ENCODE peak calls at places on chromosome 14, in six cellular contexts. One of them, this sample, is unnamed. For H3K36me3 and H3K27me3, the result is how much of the 10 kb centered on the place peaks cover.

GRCh38 chr14:38073641-38074040 is 134.1 kb upstream of the SSTR1 start:
- DNase-seq in tibial artery: no peak
- DNase-seq in DND-41: no peak
- DNase-seq in cardiac muscle cell: no peak
- DNase-seq in HCT116: no peak
- DNase-seq in CD8-positive, alpha-beta T cell: no peak
- DNase-seq in this sample: no peak

GRCh38 chr14:54786191-54786755 is 116.4 kb downstream of the GCH1 start:
- DNase-seq in tibial artery: no peak
- DNase-seq in DND-41: no peak
- DNase-seq in cardiac muscle cell: no peak
- DNase-seq in HCT116: no peak
- DNase-seq in CD8-positive, alpha-beta T cell: no peak
- DNase-seq in this sample: no peak

GRCh38 chr14:94673781-94674231 is 61.6 kb downstream of the SERPINA3 start:
- DNase-seq in tibial artery: no peak
- DNase-seq in DND-41: no peak
- DNase-seq in cardiac muscle cell: no peak
- DNase-seq in HCT116: no peak
- DNase-seq in CD8-positive, alpha-beta T cell: no peak
- DNase-seq in this sample: no peak

GRCh38 chr14:76771432-76771980 is 10.2 kb downstream of the VASH1 start:
- DNase-seq in tibial artery: no peak
- DNase-seq in DND-41: no peak
- DNase-seq in cardiac muscle cell: no peak
- DNase-seq in HCT116: no peak
- DNase-seq in CD8-positive, alpha-beta T cell: peak
- DNase-seq in this sample: no peak

GRCh38 chr14:95515523-95516517 is 630 bp downstream of the SYNE3 start:
- DNase-seq in tibial artery: peak
- DNase-seq in DND-41: peak
- DNase-seq in cardiac muscle cell: peak
- DNase-seq in HCT116: no peak
- DNase-seq in CD8-positive, alpha-beta T cell: peak
- DNase-seq in this sample: peak

GRCh38 chr14:86933460-86933859 is 1059.5 kb downstream of the GALC start:
- DNase-seq in tibial artery: no peak
- DNase-seq in DND-41: no peak
- DNase-seq in cardiac muscle cell: no peak
- DNase-seq in HCT116: no peak
- DNase-seq in CD8-positive, alpha-beta T cell: no peak
- DNase-seq in this sample: no peak

GRCh38 chr14:23571701-23572523 is 4.3 kb upstream of the AP1G2 start:
- DNase-seq in tibial artery: no peak
- DNase-seq in DND-41: no peak
- DNase-seq in cardiac muscle cell: no peak
- DNase-seq in HCT116: no peak
- DNase-seq in CD8-positive, alpha-beta T cell: peak
- DNase-seq in this sample: no peak

GRCh38 chr14:22122227-22123187 is 448.9 kb upstream of the OR4E1 start:
- DNase-seq in tibial artery: no peak
- DNase-seq in DND-41: no peak
- DNase-seq in cardiac muscle cell: peak
- DNase-seq in HCT116: no peak
- DNase-seq in CD8-positive, alpha-beta T cell: no peak
- DNase-seq in this sample: no peak

GRCh38 chr14:96390965-96391292 is 999 bp upstream of the AK7 start:
- DNase-seq in tibial artery: no peak
- DNase-seq in DND-41: no peak
- DNase-seq in cardiac muscle cell: no peak
- DNase-seq in HCT116: no peak
- DNase-seq in CD8-positive, alpha-beta T cell: no peak
- DNase-seq in this sample: no peak

GRCh38 chr14:36647417-36647826 is 14.2 kb upstream of the PAX9 start:
- DNase-seq in tibial artery: no peak
- DNase-seq in DND-41: no peak
- DNase-seq in cardiac muscle cell: no peak
- DNase-seq in HCT116: no peak
- DNase-seq in CD8-positive, alpha-beta T cell: no peak
- DNase-seq in this sample: no peak

GRCh38 chr14:100159107-100159864 is at the start of gene DEGS2:
- DNase-seq in tibial artery: no peak
- DNase-seq in DND-41: no peak
- DNase-seq in cardiac muscle cell: peak
- DNase-seq in HCT116: no peak
- DNase-seq in CD8-positive, alpha-beta T cell: peak
- DNase-seq in this sample: peak

GRCh38 chr14:77457115-77457521 is 283 bp downstream of the VIPAS39 start:
- DNase-seq in tibial artery: no peak
- DNase-seq in DND-41: no peak
- DNase-seq in cardiac muscle cell: peak
- DNase-seq in HCT116: no peak
- DNase-seq in CD8-positive, alpha-beta T cell: no peak
- DNase-seq in this sample: no peak

GRCh38 chr14:90715993-90716392 is 100.2 kb downstream of the TTC7B start:
- DNase-seq in tibial artery: no peak
- DNase-seq in DND-41: no peak
- DNase-seq in cardiac muscle cell: no peak
- DNase-seq in HCT116: no peak
- DNase-seq in CD8-positive, alpha-beta T cell: no peak
- DNase-seq in this sample: no peak

GRCh38 chr14:70662080-70662479 is 20.4 kb downstream of the TTC9 start:
- DNase-seq in tibial artery: no peak
- DNase-seq in DND-41: no peak
- DNase-seq in cardiac muscle cell: no peak
- DNase-seq in HCT116: no peak
- DNase-seq in CD8-positive, alpha-beta T cell: no peak
- DNase-seq in this sample: no peak

GRCh38 chr14:59463773-59464650 is 1.2 kb downstream of the GPR135 start:
- DNase-seq in tibial artery: no peak
- DNase-seq in DND-41: no peak
- DNase-seq in cardiac muscle cell: no peak
- DNase-seq in HCT116: no peak
- DNase-seq in CD8-positive, alpha-beta T cell: no peak
- DNase-seq in this sample: peak

GRCh38 chr14:36027354-36027753 is 149.2 kb downstream of the PTCSC3 start:
- DNase-seq in tibial artery: no peak
- DNase-seq in DND-41: no peak
- DNase-seq in cardiac muscle cell: no peak
- DNase-seq in HCT116: no peak
- DNase-seq in CD8-positive, alpha-beta T cell: no peak
- DNase-seq in this sample: no peak

GRCh38 chr14:80387563-80387981 is 176.3 kb upstream of the DIO2 start:
- DNase-seq in tibial artery: peak
- DNase-seq in DND-41: no peak
- DNase-seq in cardiac muscle cell: no peak
- DNase-seq in HCT116: no peak
- DNase-seq in CD8-positive, alpha-beta T cell: no peak
- DNase-seq in this sample: no peak

GRCh38 chr14:105431256-105431655 is 11.6 kb downstream of the MTA1 start:
- DNase-seq in tibial artery: no peak
- DNase-seq in DND-41: no peak
- DNase-seq in cardiac muscle cell: no peak
- DNase-seq in HCT116: no peak
- DNase-seq in CD8-positive, alpha-beta T cell: no peak
- DNase-seq in this sample: no peak
- TF ChIP-seq CTCF in tibial artery: no peak
- TF ChIP-seq CTCF in DND-41: no peak
- TF ChIP-seq CTCF in cardiac muscle cell: no peak
- TF ChIP-seq CTCF in HCT116: no peak
- TF ChIP-seq CTCF in CD8-positive, alpha-beta T cell: no peak
- TF ChIP-seq CTCF in this sample: no peak

DNA sequence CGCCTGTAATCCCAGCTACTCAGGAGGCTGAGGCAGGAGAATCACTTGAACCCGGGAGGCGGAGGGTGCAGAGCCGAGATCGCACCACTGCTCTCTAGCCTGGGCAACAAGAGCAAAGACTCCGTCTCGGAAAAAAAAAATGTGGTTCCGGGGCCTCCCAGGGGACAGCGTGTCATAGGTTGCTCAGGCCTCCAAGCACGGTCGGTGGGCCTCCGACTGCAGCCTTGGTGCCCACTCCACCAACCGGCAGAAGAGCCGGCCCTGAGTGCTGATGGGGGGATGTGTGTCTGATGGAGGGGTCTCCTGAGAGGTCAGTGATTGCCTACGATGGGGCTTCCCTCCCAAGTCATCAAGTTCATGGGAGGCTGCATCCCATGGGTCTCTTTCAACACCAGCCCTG is 15.9 kb downstream of the ZFYVE21 start:
- DNase-seq in tibial artery: no peak
- DNase-seq in DND-41: no peak
- DNase-seq in cardiac muscle cell: no peak
- DNase-seq in HCT116: no peak
- DNase-seq in CD8-positive, alpha-beta T cell: no peak
- DNase-seq in this sample: no peak
- H3K36me3 ChIP-seq in tibial artery: half or more
- H3K36me3 ChIP-seq in DND-41: half or more
- H3K36me3 ChIP-seq in cardiac muscle cell: under half
- H3K36me3 ChIP-seq in HCT116: under half
- H3K36me3 ChIP-seq in CD8-positive, alpha-beta T cell: under half
- H3K36me3 ChIP-seq in this sample: under half

GRCh38 chr14:47676301-47676617 is 854 bp upstream of the MDGA2 start:
- DNase-seq in tibial artery: no peak
- DNase-seq in DND-41: no peak
- DNase-seq in cardiac muscle cell: no peak
- DNase-seq in HCT116: no peak
- DNase-seq in CD8-positive, alpha-beta T cell: no peak
- DNase-seq in this sample: no peak

GRCh38 chr14:47674546-47675238 is 713 bp downstream of the MDGA2 start:
- DNase-seq in tibial artery: no peak
- DNase-seq in DND-41: no peak
- DNase-seq in cardiac muscle cell: peak
- DNase-seq in HCT116: no peak
- DNase-seq in CD8-positive, alpha-beta T cell: no peak
- DNase-seq in this sample: no peak

GRCh38 chr14:47675489-47676300 is at the start of gene MDGA2:
- DNase-seq in tibial artery: no peak
- DNase-seq in DND-41: no peak
- DNase-seq in cardiac muscle cell: peak
- DNase-seq in HCT116: no peak
- DNase-seq in CD8-positive, alpha-beta T cell: no peak
- DNase-seq in this sample: no peak

GRCh38 chr14:47674148-47674545 is 1.3 kb downstream of the MDGA2 start:
- DNase-seq in tibial artery: no peak
- DNase-seq in DND-41: no peak
- DNase-seq in cardiac muscle cell: peak
- DNase-seq in HCT116: no peak
- DNase-seq in CD8-positive, alpha-beta T cell: no peak
- DNase-seq in this sample: no peak

DNA sequence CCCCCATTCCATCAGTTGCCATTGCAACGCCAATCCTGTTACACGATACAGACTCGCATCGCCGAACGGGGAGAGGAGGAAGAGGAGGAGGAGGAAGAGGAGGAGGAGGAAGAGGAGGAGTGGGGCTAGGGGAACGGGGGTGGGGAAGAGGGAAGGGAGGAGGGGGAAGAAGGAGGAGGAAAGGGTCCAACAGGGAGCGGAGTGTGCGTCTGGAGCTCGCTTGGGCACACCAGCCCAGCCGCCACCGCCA is 241 bp downstream of the MDGA2 start:
- DNase-seq in tibial artery: no peak
- DNase-seq in DND-41: no peak
- DNase-seq in cardiac muscle cell: no peak
- DNase-seq in HCT116: no peak
- DNase-seq in CD8-positive, alpha-beta T cell: no peak
- DNase-seq in this sample: no peak
- H3K27me3 ChIP-seq in tibial artery: under half
- H3K27me3 ChIP-seq in DND-41: under half
- H3K27me3 ChIP-seq in cardiac muscle cell: half or more
- H3K27me3 ChIP-seq in HCT116: under half
- H3K27me3 ChIP-seq in CD8-positive, alpha-beta T cell: under half
- H3K27me3 ChIP-seq in this sample: under half

DNA sequence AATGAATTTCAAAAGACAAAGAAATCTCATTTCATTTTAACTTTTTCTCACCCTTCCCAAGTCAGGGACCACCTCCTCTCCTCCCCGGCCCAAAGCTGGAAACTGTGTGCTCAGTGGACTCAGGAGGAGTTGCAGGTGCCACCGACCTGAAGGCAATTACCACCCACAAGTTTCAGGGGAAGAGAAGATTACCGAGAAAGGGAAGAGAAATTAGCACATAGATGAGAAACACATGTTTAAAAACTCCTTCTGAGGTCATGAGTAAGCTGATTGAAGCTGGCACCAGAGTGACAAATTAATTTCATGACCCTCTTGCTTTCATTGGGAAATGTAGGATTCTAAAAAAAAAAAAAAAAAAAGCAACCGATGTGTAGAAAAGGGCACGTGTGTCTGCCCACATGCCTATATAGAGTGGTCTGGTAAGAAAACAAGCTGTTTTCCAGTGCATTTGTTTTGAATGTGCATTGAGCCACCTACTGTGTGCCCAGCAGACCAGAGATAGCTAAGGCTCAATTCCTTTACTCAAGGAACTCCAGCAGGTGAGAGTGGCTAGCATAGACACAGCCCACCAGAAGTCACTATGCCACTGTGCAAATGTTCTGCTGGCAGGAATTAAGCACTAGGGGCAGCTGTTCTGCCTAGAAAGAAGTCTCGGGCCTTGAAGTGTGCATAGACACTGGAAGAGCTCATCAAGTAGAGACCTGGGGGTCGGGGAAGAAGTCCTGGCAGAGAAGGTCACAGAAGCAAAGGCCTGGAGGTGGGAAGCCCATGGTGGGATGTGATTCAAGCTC is 30.5 kb downstream of the DPF3 start:
- DNase-seq in tibial artery: no peak
- DNase-seq in DND-41: no peak
- DNase-seq in cardiac muscle cell: no peak
- DNase-seq in HCT116: no peak
- DNase-seq in CD8-positive, alpha-beta T cell: no peak
- DNase-seq in this sample: peak
- TF ChIP-seq CTCF in tibial artery: no peak
- TF ChIP-seq CTCF in DND-41: no peak
- TF ChIP-seq CTCF in cardiac muscle cell: no peak
- TF ChIP-seq CTCF in HCT116: no peak
- TF ChIP-seq CTCF in CD8-positive, alpha-beta T cell: no peak
- TF ChIP-seq CTCF in this sample: peak

DNA sequence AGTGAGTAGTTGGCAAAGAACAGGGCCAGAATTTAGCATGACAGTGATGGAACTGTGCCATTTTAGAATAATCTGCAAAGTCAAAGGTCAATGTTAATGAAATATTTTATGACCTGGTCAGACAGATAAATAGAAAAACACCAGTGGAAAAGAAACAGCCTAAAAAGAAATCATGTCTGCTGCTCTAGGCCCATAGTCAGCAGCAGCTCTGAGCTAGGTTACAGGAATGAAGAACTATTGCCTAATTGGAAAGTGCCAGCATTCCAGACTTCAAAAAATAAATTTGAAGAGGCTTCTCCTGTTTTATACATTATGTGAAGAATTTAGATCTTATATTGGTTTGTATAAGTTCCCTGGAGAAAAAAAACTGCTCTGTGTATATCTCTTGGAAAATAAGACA is 9.8 kb downstream of the NPC2 start:
- DNase-seq in tibial artery: no peak
- DNase-seq in DND-41: no peak
- DNase-seq in cardiac muscle cell: no peak
- DNase-seq in HCT116: no peak
- DNase-seq in CD8-positive, alpha-beta T cell: no peak
- DNase-seq in this sample: no peak
- H3K36me3 ChIP-seq in tibial artery: half or more
- H3K36me3 ChIP-seq in DND-41: half or more
- H3K36me3 ChIP-seq in cardiac muscle cell: under half
- H3K36me3 ChIP-seq in HCT116: under half
- H3K36me3 ChIP-seq in CD8-positive, alpha-beta T cell: under half
- H3K36me3 ChIP-seq in this sample: under half

This sample was measured in GM06990.